ENCODE peak calls at places on chromosomes 1 and 21, in six cellular contexts. One of them, this sample, is unnamed.

GRCh38 chr1:85654066-85654782 is 54.0 kb downstream of the ZNHIT6 start:
- DNase-seq in A549: no peak
- DNase-seq in uterus: no peak
- DNase-seq in stomach: no peak
- DNase-seq in right lobe of liver: no peak
- DNase-seq in esophagus squamous epithelium: no peak
- DNase-seq in this sample: no peak

GRCh38 chr1:78277253-78277652 is 213.5 kb upstream of the PTGFR start:
- DNase-seq in right lobe of liver: no peak
- DNase-seq in A549: no peak
- DNase-seq in uterus: no peak
- DNase-seq in esophagus squamous epithelium: no peak
- DNase-seq in stomach: no peak
- DNase-seq in this sample: no peak

GRCh38 chr1:10616696-10617095 is 141.9 kb downstream of the PEX14 start:
- DNase-seq in stomach: no peak
- DNase-seq in right lobe of liver: no peak
- DNase-seq in uterus: no peak
- DNase-seq in A549: no peak
- DNase-seq in esophagus squamous epithelium: no peak
- DNase-seq in this sample: no peak

GRCh38 chr21:38973552-38973951 is 167.8 kb downstream of the ETS2 start:
- DNase-seq in esophagus squamous epithelium: no peak
- DNase-seq in uterus: no peak
- DNase-seq in A549: no peak
- DNase-seq in right lobe of liver: no peak
- DNase-seq in stomach: no peak
- DNase-seq in this sample: no peak

GRCh38 chr1:89995595-89996397 is 886 bp downstream of the ZNF326 start:
- DNase-seq in uterus: no peak
- DNase-seq in right lobe of liver: no peak
- DNase-seq in A549: no peak
- DNase-seq in stomach: no peak
- DNase-seq in esophagus squamous epithelium: no peak
- DNase-seq in this sample: peak

GRCh38 chr1:203626910-203627246 is 246 bp downstream of the ATP2B4 start:
- DNase-seq in stomach: no peak
- DNase-seq in uterus: no peak
- DNase-seq in A549: peak
- DNase-seq in right lobe of liver: no peak
- DNase-seq in esophagus squamous epithelium: no peak
- DNase-seq in this sample: no peak

GRCh38 chr1:203526572-203526971 is 32.6 kb downstream of the OPTC start:
- DNase-seq in A549: no peak
- DNase-seq in uterus: no peak
- DNase-seq in esophagus squamous epithelium: no peak
- DNase-seq in right lobe of liver: no peak
- DNase-seq in stomach: no peak
- DNase-seq in this sample: no peak

GRCh38 chr1:36622741-36623648 is 140.3 kb upstream of the CSF3R start:
- DNase-seq in stomach: peak
- DNase-seq in esophagus squamous epithelium: no peak
- DNase-seq in right lobe of liver: no peak
- DNase-seq in uterus: no peak
- DNase-seq in A549: no peak
- DNase-seq in this sample: no peak

GRCh38 chr21:31845151-31845550 is 27.7 kb upstream of the HUNK start:
- DNase-seq in stomach: no peak
- DNase-seq in uterus: no peak
- DNase-seq in A549: no peak
- DNase-seq in right lobe of liver: no peak
- DNase-seq in esophagus squamous epithelium: no peak
- DNase-seq in this sample: no peak

GRCh38 chr1:232388363-232388762 is 241.6 kb downstream of the SIPA1L2 start:
- DNase-seq in stomach: no peak
- DNase-seq in esophagus squamous epithelium: no peak
- DNase-seq in A549: no peak
- DNase-seq in right lobe of liver: no peak
- DNase-seq in uterus: no peak
- DNase-seq in this sample: no peak

GRCh38 chr1:110850632-110851031 is 22.3 kb upstream of the CD53 start:
- DNase-seq in stomach: no peak
- DNase-seq in uterus: no peak
- DNase-seq in right lobe of liver: no peak
- DNase-seq in esophagus squamous epithelium: no peak
- DNase-seq in A549: no peak
- DNase-seq in this sample: no peak

GRCh38 chr1:71908871-71909390 is 373.4 kb downstream of the NEGR1 start:
- DNase-seq in right lobe of liver: no peak
- DNase-seq in A549: no peak
- DNase-seq in stomach: no peak
- DNase-seq in esophagus squamous epithelium: no peak
- DNase-seq in uterus: no peak
- DNase-seq in this sample: no peak

GRCh38 chr1:29254346-29254745 is 18.0 kb downstream of the PTPRU start:
- DNase-seq in uterus: no peak
- DNase-seq in right lobe of liver: no peak
- DNase-seq in A549: no peak
- DNase-seq in esophagus squamous epithelium: no peak
- DNase-seq in stomach: no peak
- DNase-seq in this sample: no peak

GRCh38 chr1:832136-832535 is 91.6 kb upstream of the SAMD11 start:
- DNase-seq in right lobe of liver: no peak
- DNase-seq in esophagus squamous epithelium: no peak
- DNase-seq in A549: no peak
- DNase-seq in uterus: no peak
- DNase-seq in stomach: no peak
- DNase-seq in this sample: no peak

GRCh38 chr21:38377165-38378093 is 120.6 kb downstream of the KCNJ15 start:
- DNase-seq in right lobe of liver: no peak
- DNase-seq in esophagus squamous epithelium: no peak
- DNase-seq in uterus: no peak
- DNase-seq in stomach: no peak
- DNase-seq in A549: no peak
- DNase-seq in this sample: no peak

GRCh38 chr1:9324246-9325096 is 31.8 kb downstream of the SPSB1 start:
- DNase-seq in esophagus squamous epithelium: no peak
- DNase-seq in stomach: no peak
- DNase-seq in right lobe of liver: no peak
- DNase-seq in uterus: no peak
- DNase-seq in A549: no peak
- DNase-seq in this sample: no peak

GRCh38 chr1:209838537-209838936 is 10.8 kb downstream of the UTP25 start:
- DNase-seq in right lobe of liver: peak
- DNase-seq in A549: no peak
- DNase-seq in uterus: no peak
- DNase-seq in stomach: peak
- DNase-seq in esophagus squamous epithelium: no peak
- DNase-seq in this sample: no peak

GRCh38 chr1:163163861-163164582 is 38.7 kb downstream of the RGS5 start:
- DNase-seq in stomach: no peak
- DNase-seq in A549: no peak
- DNase-seq in right lobe of liver: no peak
- DNase-seq in esophagus squamous epithelium: no peak
- DNase-seq in uterus: no peak
- DNase-seq in this sample: no peak

GRCh38 chr1:115426271-115426771 is 88.3 kb upstream of the NGF start:
- DNase-seq in A549: no peak
- DNase-seq in right lobe of liver: no peak
- DNase-seq in esophagus squamous epithelium: no peak
- DNase-seq in uterus: peak
- DNase-seq in stomach: no peak
- DNase-seq in this sample: no peak

GRCh38 chr21:31480228-31480627 is 136.2 kb upstream of the TIAM1 start:
- DNase-seq in right lobe of liver: no peak
- DNase-seq in stomach: no peak
- DNase-seq in esophagus squamous epithelium: no peak
- DNase-seq in A549: no peak
- DNase-seq in uterus: no peak
- DNase-seq in this sample: no peak

GRCh38 chr1:62621907-62622306 is 24.6 kb downstream of the ANGPTL3 start:
- DNase-seq in A549: peak
- DNase-seq in esophagus squamous epithelium: no peak
- DNase-seq in stomach: no peak
- DNase-seq in right lobe of liver: peak
- DNase-seq in uterus: no peak
- DNase-seq in this sample: peak

GRCh38 chr1:150210086-150210485 is 25.8 kb downstream of the ANP32E start:
- DNase-seq in stomach: no peak
- DNase-seq in right lobe of liver: no peak
- DNase-seq in A549: no peak
- DNase-seq in esophagus squamous epithelium: no peak
- DNase-seq in uterus: no peak
- DNase-seq in this sample: no peak

GRCh38 chr1:150210741-150211140 is 25.2 kb downstream of the ANP32E start:
- DNase-seq in A549: no peak
- DNase-seq in right lobe of liver: no peak
- DNase-seq in stomach: no peak
- DNase-seq in esophagus squamous epithelium: no peak
- DNase-seq in uterus: no peak
- DNase-seq in this sample: no peak

GRCh38 chr1:150212070-150212469 is 23.8 kb downstream of the ANP32E start:
- DNase-seq in uterus: no peak
- DNase-seq in right lobe of liver: no peak
- DNase-seq in A549: no peak
- DNase-seq in stomach: no peak
- DNase-seq in esophagus squamous epithelium: no peak
- DNase-seq in this sample: no peak

GRCh38 chr1:150213170-150214098 is 22.5 kb downstream of the ANP32E start:
- DNase-seq in stomach: peak
- DNase-seq in uterus: peak
- DNase-seq in right lobe of liver: peak
- DNase-seq in A549: peak
- DNase-seq in esophagus squamous epithelium: peak
- DNase-seq in this sample: peak
- TF ChIP-seq POLR2A in stomach: no peak
- TF ChIP-seq POLR2A in uterus: no peak
- TF ChIP-seq POLR2A in right lobe of liver: peak
- TF ChIP-seq POLR2A in A549: peak
- TF ChIP-seq POLR2A in esophagus squamous epithelium: no peak
- TF ChIP-seq POLR2A in this sample: peak

GRCh38 chr21:26708223-26708800 is 135.2 kb upstream of the CYYR1 start:
- DNase-seq in stomach: no peak
- DNase-seq in esophagus squamous epithelium: no peak
- DNase-seq in right lobe of liver: no peak
- DNase-seq in A549: no peak
- DNase-seq in uterus: no peak
- DNase-seq in this sample: no peak
- TF ChIP-seq POLR2A in stomach: no peak
- TF ChIP-seq POLR2A in esophagus squamous epithelium: no peak
- TF ChIP-seq POLR2A in right lobe of liver: no peak
- TF ChIP-seq POLR2A in A549: no peak
- TF ChIP-seq POLR2A in uterus: no peak
- TF ChIP-seq POLR2A in this sample: no peak

DNA sequence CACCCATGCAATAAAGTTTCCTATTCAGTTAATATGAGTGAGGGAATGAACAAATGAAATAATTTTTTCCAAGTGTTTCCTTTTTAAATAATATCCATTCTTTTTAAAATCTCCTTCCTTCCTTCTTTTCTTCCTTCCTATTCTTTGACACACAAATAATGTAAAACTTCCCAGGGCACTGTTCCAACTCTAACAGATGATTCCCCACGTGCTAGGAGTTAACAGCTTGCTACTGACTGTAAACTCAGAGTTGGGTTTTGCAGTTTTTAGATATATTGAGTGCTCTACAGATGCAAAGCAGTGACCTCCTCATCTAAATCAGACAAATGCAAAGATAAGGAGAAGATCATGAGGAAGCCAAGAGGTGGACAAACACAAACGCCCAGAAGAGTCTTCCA is 54.0 kb upstream of the POU2F1 start:
- DNase-seq in right lobe of liver: no peak
- DNase-seq in A549: no peak
- DNase-seq in esophagus squamous epithelium: no peak
- DNase-seq in uterus: no peak
- DNase-seq in stomach: no peak
- DNase-seq in this sample: no peak
- TF ChIP-seq POLR2A in right lobe of liver: no peak
- TF ChIP-seq POLR2A in A549: no peak
- TF ChIP-seq POLR2A in esophagus squamous epithelium: no peak
- TF ChIP-seq POLR2A in uterus: no peak
- TF ChIP-seq POLR2A in stomach: no peak
- TF ChIP-seq POLR2A in this sample: no peak

GRCh38 chr1:168179411-168180147 is 817 bp downstream of the TIPRL start:
- DNase-seq in stomach: no peak
- DNase-seq in uterus: no peak
- DNase-seq in esophagus squamous epithelium: no peak
- DNase-seq in A549: peak
- DNase-seq in right lobe of liver: no peak
- DNase-seq in this sample: peak
- TF ChIP-seq POLR2A in stomach: no peak
- TF ChIP-seq POLR2A in uterus: no peak
- TF ChIP-seq POLR2A in esophagus squamous epithelium: no peak
- TF ChIP-seq POLR2A in A549: no peak
- TF ChIP-seq POLR2A in right lobe of liver: no peak
- TF ChIP-seq POLR2A in this sample: no peak

GRCh38 chr1:235504122-235504493 is at the start of gene B3GALNT2:
- DNase-seq in uterus: no peak
- DNase-seq in right lobe of liver: no peak
- DNase-seq in esophagus squamous epithelium: no peak
- DNase-seq in stomach: no peak
- DNase-seq in A549: peak
- DNase-seq in this sample: no peak
- TF ChIP-seq POLR2A in uterus: peak
- TF ChIP-seq POLR2A in right lobe of liver: peak
- TF ChIP-seq POLR2A in esophagus squamous epithelium: no peak
- TF ChIP-seq POLR2A in stomach: peak
- TF ChIP-seq POLR2A in A549: peak
- TF ChIP-seq POLR2A in this sample: peak

GRCh38 chr1:32816676-32817158 is 441 bp downstream of the YARS1 start:
- DNase-seq in right lobe of liver: no peak
- DNase-seq in stomach: no peak
- DNase-seq in A549: peak
- DNase-seq in esophagus squamous epithelium: no peak
- DNase-seq in uterus: no peak
- DNase-seq in this sample: peak

GRCh38 chr1:32813941-32814739 is 3.0 kb downstream of the YARS1 start:
- DNase-seq in uterus: no peak
- DNase-seq in stomach: no peak
- DNase-seq in A549: no peak
- DNase-seq in right lobe of liver: no peak
- DNase-seq in esophagus squamous epithelium: no peak
- DNase-seq in this sample: peak

GRCh38 chr1:32817815-32818786 is 648 bp downstream of the S100PBP start:
- DNase-seq in uterus: peak
- DNase-seq in A549: peak
- DNase-seq in right lobe of liver: peak
- DNase-seq in stomach: peak
- DNase-seq in esophagus squamous epithelium: peak
- DNase-seq in this sample: peak

GRCh38 chr1:32818804-32819541 is 1.5 kb downstream of the S100PBP start:
- DNase-seq in esophagus squamous epithelium: no peak
- DNase-seq in A549: no peak
- DNase-seq in uterus: no peak
- DNase-seq in stomach: no peak
- DNase-seq in right lobe of liver: no peak
- DNase-seq in this sample: peak

GRCh38 chr1:32817159-32817814 is at the start of the genes S100PBP and YARS1:
- DNase-seq in stomach: peak
- DNase-seq in esophagus squamous epithelium: peak
- DNase-seq in A549: peak
- DNase-seq in right lobe of liver: peak
- DNase-seq in uterus: peak
- DNase-seq in this sample: peak
- TF ChIP-seq POLR2A in stomach: peak
- TF ChIP-seq POLR2A in esophagus squamous epithelium: no peak
- TF ChIP-seq POLR2A in A549: peak
- TF ChIP-seq POLR2A in right lobe of liver: peak
- TF ChIP-seq POLR2A in uterus: no peak
- TF ChIP-seq POLR2A in this sample: peak

This sample was measured in erythroblast.